ENCODE peak calls at places on chromosomes 12 and 14, in ten cellular contexts. F is CD4-positive, alpha-beta T cell; L is MM.1S; Y is GM23338; M is CD8-positive, alpha-beta memory T cell; V is dorsolateral prefrontal cortex; O is adrenal gland; J is prostate gland; N is A549; K is RWPE1. T is an unnamed sample.

GRCh38 chr12:108861878-108862587 is 4.7 kb upstream of the SSH1 start:
- DNase-seq in K (no peak), L (peak), F (no peak), M (no peak), V (no peak), O (no peak), N (no peak), J (no peak), Y (no peak), T (no peak)

GRCh38 chr14:52960627-52961026 is 9.8 kb upstream of the FERMT2 start:
- DNase-seq in O (peak), F (no peak), L (peak), N (no peak), J (peak), K (no peak), M (no peak), Y (no peak), V (no peak), T (no peak)

GRCh38 chr12:85656561-85656960 is 179.6 kb downstream of the RASSF9 start:
- DNase-seq in M (no peak), Y (no peak), K (no peak), O (no peak), J (no peak), F (no peak), L (no peak), N (no peak), V (no peak), T (no peak)

GRCh38 chr12:53989227-53990113 is 4.5 kb downstream of the HOXC10 start:
- DNase-seq in F (no peak), V (no peak), J (peak), Y (peak), N (peak), K (no peak), O (no peak), M (no peak), L (peak), T (no peak)

GRCh38 chr12:93853698-93854478 is 176.7 kb downstream of the CRADD start:
- DNase-seq in K (no peak), L (no peak), O (no peak), N (no peak), Y (peak), J (no peak), V (no peak), M (no peak), F (no peak), T (no peak)

GRCh38 chr14:91899777-91900176 is 32.4 kb upstream of the TC2N start:
- DNase-seq in O (no peak), M (no peak), L (no peak), N (no peak), K (no peak), J (no peak), Y (no peak), V (no peak), F (no peak), T (no peak)

GRCh38 chr14:63573579-63573978 is 30.4 kb upstream of the PPP2R5E start:
- DNase-seq in O (no peak), M (no peak), J (no peak), Y (no peak), L (no peak), K (peak), N (no peak), F (no peak), V (no peak), T (no peak)

GRCh38 chr14:75459099-75459741 is 31.4 kb downstream of the JDP2 start:
- DNase-seq in Y (peak), L (no peak), O (peak), M (no peak), V (no peak), N (no peak), F (no peak), J (no peak), K (no peak), T (peak)

GRCh38 chr12:127191124-127191523 is 1075.8 kb upstream of the TMEM132C start:
- DNase-seq in J (no peak), V (no peak), Y (no peak), O (no peak), K (peak), N (no peak), M (no peak), F (no peak), L (no peak), T (no peak)

GRCh38 chr14:28344381-28344780 is 422.2 kb upstream of the FOXG1 start:
- DNase-seq in O (no peak), K (no peak), L (no peak), V (no peak), J (no peak), M (no peak), F (no peak), N (no peak), Y (no peak), T (no peak)

GRCh38 chr12:92075425-92075891 is 70.2 kb downstream of the BTG1 start:
- DNase-seq in N (no peak), J (no peak), V (no peak), L (no peak), F (no peak), O (no peak), M (no peak), Y (no peak), K (no peak), T (no peak)

GRCh38 chr14:99524091-99524661 is 43.0 kb downstream of the CCNK start:
- DNase-seq in F (no peak), K (no peak), N (no peak), L (no peak), J (no peak), M (no peak), Y (no peak), O (no peak), V (no peak), T (no peak)

GRCh38 chr14:74508292-74508731 is 14.7 kb downstream of the ISCA2 start:
- DNase-seq in N (no peak), J (no peak), Y (peak), V (no peak), L (no peak), F (no peak), O (peak), K (no peak), M (no peak), T (no peak)

GRCh38 chr12:22974865-22975264 is 349.9 kb downstream of the ETNK1 start:
- DNase-seq in V (no peak), J (no peak), Y (no peak), K (peak), M (no peak), O (no peak), F (no peak), L (no peak), N (peak), T (no peak)

GRCh38 chr12:51954465-51955361 is 3.2 kb downstream of the ACVR1B start:
- DNase-seq in M (no peak), K (peak), J (peak), F (no peak), Y (no peak), L (no peak), N (no peak), V (no peak), O (no peak), T (no peak)

GRCh38 chr14:80979951-80980350 is 24.5 kb downstream of the TSHR start:
- DNase-seq in M (no peak), F (no peak), L (no peak), N (no peak), V (no peak), Y (no peak), O (no peak), K (no peak), J (no peak), T (peak)

GRCh38 chr12:47844264-47845020 is 24.7 kb upstream of the HDAC7 start:
- DNase-seq in F (no peak), L (no peak), N (no peak), J (no peak), K (no peak), V (no peak), O (peak), M (no peak), Y (no peak), T (no peak)

DNA sequence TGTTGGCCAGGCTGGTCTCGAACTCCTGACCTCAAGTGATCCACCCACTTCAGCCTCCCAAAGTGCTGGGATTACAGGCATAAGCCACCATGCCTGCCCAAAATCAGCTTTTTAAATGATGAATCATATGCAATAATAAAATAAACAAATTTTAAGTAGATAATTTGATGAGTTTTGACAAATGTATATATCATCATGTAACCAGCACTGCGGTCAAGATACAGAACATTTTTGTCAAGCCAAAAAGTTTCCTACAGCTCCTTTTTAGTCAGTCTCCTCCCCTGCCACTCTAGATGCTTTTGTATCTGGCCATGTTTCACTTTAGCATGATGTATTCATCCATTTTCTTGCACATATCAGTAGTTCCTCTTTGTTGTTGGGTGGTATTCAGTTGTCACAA is 17.2 kb downstream of the FRMD6 start:
- DNase-seq in F (no peak), V (no peak), Y (no peak), J (no peak), O (no peak), M (no peak), N (no peak), L (no peak), K (no peak), T (no peak)
- H3K27ac ChIP-seq in F (no peak), V (no peak), Y (no peak), J (no peak), O (no peak), M (no peak), N (no peak), L (no peak), K (peak), T (no peak)

GRCh38 chr14:84465890-84466289 is 1064.1 kb upstream of the FLRT2 start:
- DNase-seq in M (no peak), K (no peak), F (no peak), L (no peak), Y (no peak), J (no peak), O (no peak), V (no peak), N (no peak), T (no peak)
- H3K27ac ChIP-seq in M (no peak), K (no peak), F (no peak), L (no peak), Y (no peak), J (no peak), O (no peak), V (no peak), N (no peak), T (no peak)

GRCh38 chr14:90406384-90406798 is 9.6 kb downstream of the CALM1 start:
- DNase-seq in F (no peak), Y (no peak), O (no peak), K (no peak), L (no peak), M (no peak), N (no peak), V (no peak), J (no peak), T (no peak)

GRCh38 chr14:90403065-90403464 is 6.2 kb downstream of the CALM1 start:
- DNase-seq in J (no peak), V (no peak), F (no peak), N (no peak), K (no peak), M (no peak), Y (no peak), O (no peak), L (no peak), T (no peak)

GRCh38 chr14:90405755-90406154 is 8.9 kb downstream of the CALM1 start:
- DNase-seq in M (no peak), Y (no peak), O (no peak), K (no peak), V (no peak), J (no peak), L (no peak), F (no peak), N (no peak), T (no peak)

GRCh38 chr14:90402009-90402408 is 5.2 kb downstream of the CALM1 start:
- DNase-seq in J (no peak), O (no peak), M (no peak), Y (no peak), F (no peak), V (no peak), L (no peak), K (no peak), N (no peak), T (no peak)

DNA sequence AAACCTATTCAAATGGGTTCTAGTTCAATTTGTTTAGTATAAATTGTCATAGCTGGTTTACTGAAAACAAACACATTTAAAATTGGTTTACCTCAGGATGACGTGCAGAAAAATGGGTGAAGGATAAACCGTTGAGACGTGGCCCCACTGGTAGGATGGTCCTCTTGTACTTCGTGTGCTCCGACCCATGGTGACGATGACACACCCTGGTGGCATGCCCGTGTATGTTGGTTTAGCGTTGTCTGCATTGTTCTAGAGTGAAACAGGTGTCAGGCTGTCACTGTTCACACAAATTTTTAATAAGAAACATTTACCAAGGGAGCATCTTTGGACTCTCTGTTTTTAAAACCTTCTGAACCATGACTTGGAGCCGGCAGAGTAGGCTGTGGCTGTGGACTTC is 8.3 kb downstream of the CALM1 start:
- DNase-seq in N (no peak), Y (no peak), J (no peak), L (no peak), M (no peak), K (no peak), F (no peak), V (no peak), O (no peak), T (no peak)
- H3K27ac ChIP-seq in N (no peak), Y (no peak), J (no peak), L (no peak), M (no peak), K (no peak), F (no peak), V (peak), O (no peak), T (no peak)

DNA sequence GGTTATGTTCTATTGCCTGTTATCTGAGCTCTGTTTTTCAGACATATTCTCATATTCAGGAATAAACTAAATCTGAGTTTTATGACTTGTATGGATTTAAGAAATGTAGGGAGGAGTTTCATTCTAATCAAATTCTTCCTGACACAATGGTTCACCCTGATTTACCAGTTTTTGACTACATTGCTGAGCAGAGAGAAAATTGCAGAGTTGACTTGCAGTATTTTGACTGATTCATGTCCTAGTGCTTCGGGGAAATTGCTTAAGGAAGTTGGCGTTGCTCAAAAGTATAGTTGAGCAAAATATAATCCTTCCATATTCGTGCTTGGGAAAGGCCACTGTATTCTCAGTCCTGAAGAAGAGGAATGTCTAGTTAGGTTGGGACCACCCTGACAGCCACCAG is 1.2 kb upstream of the TWF1 start:
- DNase-seq in N (no peak), O (no peak), L (no peak), Y (no peak), K (no peak), V (no peak), J (no peak), F (no peak), M (no peak), T (no peak)
- H3K27ac ChIP-seq in N (no peak), O (peak), L (no peak), Y (no peak), K (no peak), V (peak), J (no peak), F (peak), M (no peak), T (no peak)

GRCh38 chr12:69583203-69583602 is 2.1 kb upstream of the CCT2 start:
- DNase-seq in Y (peak), F (no peak), K (no peak), N (no peak), O (no peak), L (no peak), J (no peak), V (no peak), M (no peak), T (no peak)
- H3K27ac ChIP-seq in Y (no peak), F (no peak), K (no peak), N (no peak), O (no peak), L (no peak), J (no peak), V (no peak), M (no peak), T (no peak)

GRCh38 chr14:102445066-102445465 is 64.5 kb downstream of the ANKRD9 start:
- DNase-seq in M (no peak), L (no peak), V (peak), Y (no peak), O (no peak), J (no peak), K (no peak), N (no peak), F (no peak), T (peak)

GRCh38 chr14:102439556-102439955 is 70.0 kb downstream of the ANKRD9 start:
- DNase-seq in O (no peak), V (no peak), J (no peak), N (no peak), L (no peak), Y (no peak), F (no peak), K (no peak), M (no peak), T (no peak)

GRCh38 chr14:102442241-102443211 is 67.0 kb downstream of the ANKRD9 start:
- DNase-seq in N (no peak), M (no peak), J (no peak), Y (no peak), O (no peak), V (no peak), L (no peak), F (no peak), K (peak), T (no peak)

GRCh38 chr14:102437997-102438922 is 71.3 kb downstream of the ANKRD9 start:
- DNase-seq in M (peak), O (peak), J (peak), F (peak), L (peak), N (peak), Y (peak), V (peak), K (peak), T (peak)

GRCh38 chr14:102440392-102440791 is 69.2 kb downstream of the ANKRD9 start:
- DNase-seq in K (no peak), J (no peak), F (no peak), V (no peak), O (no peak), Y (no peak), L (no peak), M (no peak), N (no peak), T (no peak)
- H3K27ac ChIP-seq in K (peak), J (no peak), F (no peak), V (peak), O (no peak), Y (no peak), L (no peak), M (no peak), N (no peak), T (no peak)